ENCODE peak calls at places on chromosomes 2 and 18, in eight cellular contexts. M is stomach, C is breast epithelium, R is thoracic aorta, S is colonic mucosa, W is kidney, I is ovary, J is GM23248. X is an unnamed sample.

GRCh38 chr2:57444731-57445414 is 601.7 kb upstream of the VRK2 start:
- DNase-seq in W (no peak), R (no peak), J (peak; percentile 6), I (no peak), S (no peak), C (no peak), M (no peak), X (no peak)

GRCh38 chr2:65043001-65043400 is 13.2 kb upstream of the CEP68 start:
- DNase-seq in R (no peak), J (no peak), C (no peak), I (no peak), W (no peak), S (no peak), M (no peak), X (no peak)

GRCh38 chr2:48364100-48364499 is 165.9 kb upstream of the STON1 start:
- DNase-seq in S (no peak), J (no peak), C (no peak), M (no peak), I (no peak), R (no peak), W (no peak), X (no peak)

GRCh38 chr2:178700922-178701342 is 106.3 kb downstream of the TTN start:
- DNase-seq in S (no peak), W (no peak), I (no peak), M (no peak), R (no peak), C (no peak), J (peak; percentile 55), X (no peak)

GRCh38 chr2:77086478-77086877 is 435.7 kb downstream of the LRRTM4 start:
- DNase-seq in I (no peak), J (no peak), M (no peak), R (no peak), S (no peak), C (no peak), W (no peak), X (no peak)

GRCh38 chr2:20208487-20208882 is 16.4 kb downstream of the SDC1 start:
- DNase-seq in M (peak; percentile 60), R (no peak), I (no peak), S (no peak), J (no peak), W (peak; percentile 57), C (no peak), X (no peak)

GRCh38 chr2:85811173-85811849 is 57.5 kb downstream of the ATOH8 start:
- DNase-seq in R (no peak), I (peak; percentile 60), M (peak; percentile 45), S (peak; percentile 76), C (no peak), W (peak; percentile 80), J (peak; percentile 92), X (peak; percentile 48)

GRCh38 chr18:36511791-36512352 is 214.4 kb downstream of the FHOD3 start:
- DNase-seq in C (no peak), J (peak; percentile 29), R (no peak), I (no peak), W (no peak), M (no peak), S (peak; percentile 50), X (no peak)

GRCh38 chr2:190849774-190850173 is 30.8 kb upstream of the GLS start:
- DNase-seq in C (no peak), R (peak; percentile 31), S (no peak), I (no peak), J (peak; percentile 93), W (no peak), M (no peak), X (no peak)

GRCh38 chr18:72086421-72086820 is 457.7 kb downstream of the CBLN2 start:
- DNase-seq in M (no peak), I (no peak), S (no peak), R (no peak), W (no peak), C (no peak), J (peak; percentile 26), X (no peak)

GRCh38 chr2:66495788-66496640 is 61.1 kb downstream of the MEIS1 start:
- DNase-seq in M (peak; percentile 70), I (peak; percentile 65), W (peak; percentile 73), J (peak; percentile 96), C (peak; percentile 46), R (peak; percentile 45), S (peak; percentile 23), X (no peak)

GRCh38 chr2:48530033-48530804 is at the start of gene STON1:
- DNase-seq in I (peak; percentile 72), C (no peak), W (peak; percentile 93), S (peak; percentile 40), M (peak; percentile 30), R (no peak), J (peak; percentile 64), X (no peak)

GRCh38 chr2:159684796-159685195 is 27.5 kb upstream of the MARCHF7 start:
- DNase-seq in W (no peak), M (no peak), I (no peak), S (no peak), C (no peak), R (no peak), J (peak; percentile 77), X (no peak)

GRCh38 chr2:104862061-104862941 is 8.4 kb downstream of the POU3F3 start:
- DNase-seq in J (peak; percentile 27), W (peak; percentile 90), R (no peak), I (no peak), C (no peak), M (no peak), S (peak; percentile 11), X (no peak)

GRCh38 chr2:86286518-86286917 is 50.9 kb downstream of the REEP1 start:
- DNase-seq in M (peak; percentile 65), I (no peak), S (no peak), J (no peak), C (no peak), W (no peak), R (no peak), X (no peak)

GRCh38 chr2:54872783-54873182 is 149.3 kb downstream of the EML6 start:
- DNase-seq in J (no peak), I (no peak), W (no peak), S (no peak), C (no peak), M (no peak), R (no peak), X (no peak)

DNA sequence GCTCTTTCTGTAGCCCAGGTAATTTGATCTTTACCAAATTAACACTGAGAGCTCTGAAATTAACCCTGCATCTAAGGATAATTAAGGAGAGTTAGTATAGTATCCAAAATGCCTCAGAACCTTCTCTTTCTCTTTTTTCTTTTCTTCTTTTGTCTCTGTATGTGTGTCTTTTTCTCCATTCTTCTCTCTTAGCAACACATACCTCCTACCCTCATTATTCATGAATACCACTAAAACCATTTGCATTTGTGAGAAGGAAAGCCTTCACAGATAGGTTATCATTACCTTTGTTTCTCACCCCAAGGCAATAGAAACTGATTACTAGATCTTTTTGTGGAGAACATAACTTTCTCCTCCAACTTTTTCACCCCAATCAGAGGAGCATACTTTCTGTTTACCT is 376.5 kb upstream of the NXPH2 start:
- DNase-seq in W (no peak), I (no peak), C (no peak), J (no peak), S (no peak), R (no peak), M (no peak), X (no peak)
- H3K27ac ChIP-seq in W (no peak overlapping the region), I (no peak overlapping the region), C (no peak overlapping the region), J (no peak overlapping the region), S (no peak overlapping the region), R (no peak overlapping the region), M (no peak overlapping the region), X (no peak overlapping the region)

GRCh38 chr18:21538230-21538629 is 62.3 kb downstream of the ESCO1 start:
- DNase-seq in W (no peak), I (no peak), S (no peak), R (no peak), C (no peak), M (no peak), J (no peak), X (no peak)
- H3K36me3 ChIP-seq in W (peaks cover 6% of the 10 kb centered on the region), I (no peaks in the 10 kb centered on the region), S (no peaks in the 10 kb centered on the region), R (peaks cover 10% of the 10 kb centered on the region), C (no peaks in the 10 kb centered on the region), M (peaks cover 81% of the 10 kb centered on the region), J (peaks cover 15% of the 10 kb centered on the region), X (peaks cover 15% of the 10 kb centered on the region)

GRCh38 chr2:120635146-120635545 is 100.5 kb upstream of the GLI2 start:
- DNase-seq in I (no peak), S (no peak), W (no peak), J (no peak), C (no peak), M (no peak), R (no peak), X (no peak)
- H3K27ac ChIP-seq in I (no peak overlapping the region), S (no peak overlapping the region), W (no peak overlapping the region), J (no peak overlapping the region), C (no peak overlapping the region), M (no peak overlapping the region), R (no peak overlapping the region), X (no peak overlapping the region)

GRCh38 chr2:63875758-63876710 is 34.3 kb downstream of the UGP2 start:
- DNase-seq in R (no peak), M (no peak), S (no peak), J (peak; percentile 46), I (no peak), W (no peak), C (no peak), X (no peak)

GRCh38 chr2:63872571-63873328 is 31.1 kb downstream of the UGP2 start:
- DNase-seq in C (no peak), I (no peak), W (no peak), R (no peak), M (no peak), S (no peak), J (peak; percentile 41), X (no peak)

GRCh38 chr2:63875143-63875542 is 33.4 kb downstream of the UGP2 start:
- DNase-seq in M (no peak), W (no peak), I (no peak), S (no peak), R (peak; percentile 10), J (peak; percentile 72), C (peak; percentile 58), X (no peak)

GRCh38 chr2:63871864-63872263 is 30.2 kb downstream of the UGP2 start:
- DNase-seq in M (no peak), S (no peak), R (no peak), J (no peak), C (no peak), W (no peak), I (no peak), X (no peak)

DNA sequence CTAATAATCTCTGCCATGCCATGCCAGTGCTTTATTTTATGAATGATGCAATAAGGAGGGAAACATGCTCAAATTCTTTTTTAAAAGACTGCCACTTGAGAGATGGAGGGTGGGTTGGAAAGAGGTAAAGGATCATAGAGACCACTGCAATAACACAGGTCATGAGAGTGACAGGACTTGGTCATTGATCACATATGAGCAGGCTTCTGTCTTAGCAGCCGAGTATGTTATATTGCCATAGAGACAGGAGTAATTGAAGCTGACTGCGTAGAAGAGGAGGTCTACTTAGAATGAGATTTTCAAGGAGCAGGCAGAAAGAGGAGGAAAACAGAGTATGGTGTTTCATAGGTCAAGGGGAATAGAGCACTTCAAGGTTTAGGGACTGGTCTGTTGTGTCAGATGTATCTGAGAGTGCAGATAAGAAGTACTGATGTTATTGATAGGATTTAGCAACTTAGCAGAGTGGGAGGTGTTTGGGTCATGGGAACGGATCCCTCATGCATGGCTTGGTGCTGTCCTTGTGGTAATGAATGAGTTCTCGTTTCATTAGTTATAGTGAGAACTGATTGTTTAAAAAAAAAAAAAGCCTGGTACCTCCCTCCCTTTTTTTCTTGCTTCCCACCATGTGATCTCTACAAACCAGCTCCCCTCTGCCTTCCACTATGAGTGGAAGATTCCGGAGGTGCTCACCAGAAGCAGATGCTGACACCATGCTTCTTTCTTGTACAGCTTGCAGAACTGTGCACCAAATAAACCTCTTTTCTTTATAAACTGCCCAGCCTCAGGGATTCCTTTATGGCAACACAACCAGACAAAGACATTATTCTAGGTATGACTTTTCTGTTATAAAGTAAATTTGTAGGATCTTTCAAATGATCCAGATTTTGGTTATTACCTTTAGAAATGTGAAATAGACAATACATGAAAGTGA is 32.8 kb downstream of the UGP2 start:
- DNase-seq in R (no peak), J (peak; percentile 13), I (no peak), S (no peak), C (no peak), M (no peak), W (no peak), X (no peak)
- H3K36me3 ChIP-seq in R (peaks cover 3% of the 10 kb centered on the region), J (peaks cover 16% of the 10 kb centered on the region), I (no peaks in the 10 kb centered on the region), S (peaks cover 8% of the 10 kb centered on the region), C (no peaks in the 10 kb centered on the region), M (peaks cover 35% of the 10 kb centered on the region), W (peaks cover 13% of the 10 kb centered on the region), X (peaks cover 1% of the 10 kb centered on the region)

X was measured in lung.